ENCODE peak calls at places on chromosome X, in eight cellular contexts. L is colonic mucosa, R is AG10803, K is transverse colon, I is astrocyte of the cerebellum, U is lower lobe of right lung, Y is aorta, E is GM23338. Q is an unnamed sample.

GRCh38 chrX:110853610-110854009 is 58.0 kb upstream of the CHRDL1 start:
- DNase-seq in L (no peak), R (peak), K (no peak), I (peak), U (no peak), Y (no peak), E (peak), Q (no peak)

GRCh38 chrX:21843179-21843578 is 3.8 kb downstream of the MBTPS2 start:
- DNase-seq in L (no peak), R (no peak), K (no peak), I (no peak), U (no peak), Y (no peak), E (no peak), Q (no peak)

GRCh38 chrX:11355259-11355909 is 62.2 kb downstream of the AMELX start:
- DNase-seq in L (no peak), R (no peak), K (no peak), I (no peak), U (no peak), Y (no peak), E (no peak), Q (no peak)

GRCh38 chrX:155966876-155967275 is 30.6 kb upstream of the IL9R start:
- DNase-seq in L (no peak), R (no peak), K (peak), I (no peak), U (no peak), Y (no peak), E (peak), Q (no peak)

GRCh38 chrX:147848543-147849448 is 62.9 kb upstream of the FMR1 start:
- DNase-seq in L (no peak), R (no peak), K (no peak), I (no peak), U (no peak), Y (no peak), E (no peak), Q (no peak)

GRCh38 chrX:155643240-155643639 is 30.5 kb upstream of the TMLHE start:
- DNase-seq in L (no peak), R (no peak), K (no peak), I (no peak), U (no peak), Y (no peak), E (no peak), Q (no peak)

GRCh38 chrX:40152173-40152705 is 54.5 kb upstream of the BCOR start:
- DNase-seq in L (peak), R (no peak), K (peak), I (no peak), U (peak), Y (no peak), E (peak), Q (peak)

GRCh38 chrX:109782994-109783711 is 50.1 kb upstream of the ACSL4 start:
- DNase-seq in L (no peak), R (peak), K (no peak), I (no peak), U (no peak), Y (no peak), E (no peak), Q (no peak)

GRCh38 chrX:7286461-7286860 is 138.5 kb upstream of the PUDP start:
- DNase-seq in L (no peak), R (no peak), K (no peak), I (no peak), U (no peak), Y (no peak), E (no peak), Q (no peak)

GRCh38 chrX:73977542-73978169 is 326.3 kb upstream of the ZCCHC13 start:
- DNase-seq in L (no peak), R (no peak), K (no peak), I (no peak), U (no peak), Y (no peak), E (peak), Q (peak)

GRCh38 chrX:16718824-16719333 is 533 bp upstream of the SYAP1 start:
- DNase-seq in L (no peak), R (no peak), K (no peak), I (no peak), U (no peak), Y (no peak), E (no peak), Q (no peak)

GRCh38 chrX:50202539-50202938 is 1.7 kb upstream of the AKAP4 start:
- DNase-seq in L (no peak), R (no peak), K (no peak), I (no peak), U (no peak), Y (no peak), E (no peak), Q (no peak)

GRCh38 chrX:103253608-103254007 is 1.3 kb downstream of the TCEAL8 start:
- DNase-seq in L (no peak), R (peak), K (no peak), I (no peak), U (no peak), Y (no peak), E (no peak), Q (no peak)

GRCh38 chrX:110000854-110001701 is 1.8 kb upstream of the TMEM164 start:
- DNase-seq in L (no peak), R (no peak), K (no peak), I (no peak), U (no peak), Y (no peak), E (no peak), Q (no peak)

GRCh38 chrX:13357925-13358324 is 38.1 kb upstream of the ATXN3L start:
- DNase-seq in L (no peak), R (peak), K (no peak), I (no peak), U (no peak), Y (no peak), E (no peak), Q (no peak)

GRCh38 chrX:132041016-132041415 is 17.9 kb downstream of the STK26 start:
- DNase-seq in L (no peak), R (peak), K (no peak), I (no peak), U (no peak), Y (no peak), E (peak), Q (no peak)

GRCh38 chrX:44529315-44529714 is 13.3 kb downstream of the FUNDC1 start:
- DNase-seq in L (no peak), R (no peak), K (no peak), I (no peak), U (no peak), Y (no peak), E (no peak), Q (no peak)

GRCh38 chrX:22194207-22194606 is 78.5 kb upstream of the CBLL2 start:
- DNase-seq in L (no peak), R (no peak), K (no peak), I (no peak), U (no peak), Y (no peak), E (no peak), Q (no peak)

GRCh38 chrX:148269513-148269912 is 230.9 kb upstream of the AFF2 start:
- DNase-seq in L (no peak), R (no peak), K (no peak), I (no peak), U (no peak), Y (no peak), E (no peak), Q (no peak)

GRCh38 chrX:113741744-113742143 is 842.1 kb upstream of the HTR2C start:
- DNase-seq in L (no peak), R (peak), K (no peak), I (peak), U (no peak), Y (no peak), E (peak), Q (no peak)

GRCh38 chrX:21375795-21376069 is 1.5 kb downstream of the CNKSR2 start:
- DNase-seq in L (no peak), R (no peak), K (no peak), I (no peak), U (no peak), Y (no peak), E (peak), Q (no peak)

GRCh38 chrX:368811-369562 is 17.7 kb downstream of the PPP2R3B start:
- DNase-seq in L (no peak), R (peak), K (no peak), I (no peak), U (no peak), Y (no peak), E (peak), Q (no peak)

GRCh38 chrX:106952988-106953387 is 32.8 kb downstream of the CLDN2 start:
- DNase-seq in L (no peak), R (no peak), K (no peak), I (no peak), U (no peak), Y (no peak), E (no peak), Q (no peak)

GRCh38 chrX:136192839-136193414 is 45.6 kb downstream of the FHL1 start:
- DNase-seq in L (no peak), R (peak), K (no peak), I (no peak), U (no peak), Y (no peak), E (no peak), Q (no peak)

GRCh38 chrX:19964017-19964710 is 26.7 kb downstream of the BCLAF3 start:
- DNase-seq in L (no peak), R (no peak), K (no peak), I (no peak), U (no peak), Y (no peak), E (no peak), Q (peak)

GRCh38 chrX:80747832-80748231 is 61.8 kb downstream of the BRWD3 start:
- DNase-seq in L (no peak), R (no peak), K (no peak), I (no peak), U (no peak), Y (no peak), E (no peak), Q (no peak)

GRCh38 chrX:86149089-86149488 is 838 bp downstream of the DACH2 start:
- DNase-seq in L (no peak), R (no peak), K (no peak), I (no peak), U (no peak), Y (no peak), E (no peak), Q (no peak)

GRCh38 chrX:46840946-46841740 is 4.3 kb downstream of the RP2 start:
- DNase-seq in L (no peak), R (peak), K (no peak), I (no peak), U (no peak), Y (no peak), E (no peak), Q (no peak)

GRCh38 chrX:131393426-131393825 is 104.3 kb upstream of the IGSF1 start:
- DNase-seq in L (no peak), R (no peak), K (no peak), I (no peak), U (peak), Y (no peak), E (no peak), Q (no peak)

GRCh38 chrX:39653656-39654055 is 444.1 kb downstream of the BCOR start:
- DNase-seq in L (no peak), R (peak), K (no peak), I (no peak), U (no peak), Y (no peak), E (peak), Q (no peak)

GRCh38 chrX:1592863-1593201 is 1.4 kb downstream of the AKAP17A start:
- DNase-seq in L (no peak), R (no peak), K (no peak), I (no peak), U (no peak), Y (peak), E (no peak), Q (no peak)

GRCh38 chrX:2576793-2577192 is 76.0 kb upstream of the DHRSX start:
- DNase-seq in L (no peak), R (no peak), K (no peak), I (no peak), U (no peak), Y (no peak), E (no peak), Q (no peak)

GRCh38 chrX:72306851-72307645 is 1.3 kb upstream of the CITED1 start:
- DNase-seq in L (peak), R (peak), K (peak), I (peak), U (peak), Y (peak), E (peak), Q (peak)

GRCh38 chrX:101749436-101749835 is 89.8 kb upstream of the ARMCX2 start:
- DNase-seq in L (no peak), R (peak), K (no peak), I (no peak), U (no peak), Y (no peak), E (no peak), Q (no peak)

DNA sequence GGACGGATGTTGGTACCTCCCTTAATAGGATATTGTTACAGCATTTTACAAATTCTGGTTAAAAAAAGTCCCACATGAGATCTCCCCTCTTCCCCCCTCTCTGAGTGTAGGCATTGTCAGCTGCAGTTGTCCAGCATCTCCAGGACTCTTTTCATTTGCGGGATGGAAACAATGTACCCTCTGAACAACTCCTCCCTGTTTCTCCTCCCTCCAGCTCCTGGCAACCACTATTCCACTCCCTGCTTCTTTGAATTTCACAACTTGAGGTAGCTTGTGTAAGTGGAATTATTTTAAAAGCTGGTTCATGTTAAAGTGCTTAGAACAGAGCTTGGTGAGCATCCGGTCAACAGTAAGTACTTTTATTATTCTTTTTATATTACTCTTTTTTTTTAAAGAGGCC is 69.8 kb downstream of the TBL1X start:
- DNase-seq in L (no peak), R (peak), K (no peak), I (peak), U (no peak), Y (no peak), E (no peak), Q (no peak)
- H3K4me3 ChIP-seq in L (no peak), R (no peak), K (no peak), I (no peak), U (no peak), Y (no peak), E (no peak), Q (no peak)

GRCh38 chrX:53072418-53073114 is 9.6 kb upstream of the TSPYL2 start:
- DNase-seq in L (no peak), R (no peak), K (no peak), I (no peak), U (no peak), Y (no peak), E (no peak), Q (no peak)
- H3K4me3 ChIP-seq in L (no peak), R (no peak), K (peak), I (no peak), U (peak), Y (no peak), E (peak), Q (peak)

GRCh38 chrX:153925387-153925738 is 701 bp downstream of the ARHGAP4 start:
- DNase-seq in L (no peak), R (no peak), K (no peak), I (no peak), U (no peak), Y (no peak), E (no peak), Q (no peak)
- H3K4me3 ChIP-seq in L (peak), R (no peak), K (peak), I (no peak), U (peak), Y (no peak), E (peak), Q (peak)

GRCh38 chrX:45771560-45772340 is 571.1 kb upstream of the DIPK2B start:
- DNase-seq in L (peak), R (peak), K (peak), I (no peak), U (peak), Y (peak), E (no peak), Q (peak)
- H3K4me3 ChIP-seq in L (no peak), R (peak), K (peak), I (peak), U (peak), Y (no peak), E (no peak), Q (peak)

GRCh38 chrX:56766554-56767412 is 37.7 kb downstream of the NBDY start:
- DNase-seq in L (peak), R (peak), K (peak), I (no peak), U (no peak), Y (no peak), E (no peak), Q (no peak)
- H3K4me3 ChIP-seq in L (peak), R (no peak), K (peak), I (peak), U (no peak), Y (peak), E (no peak), Q (no peak)

GRCh38 chrX:100643943-100644587 is at the start of gene SRPX2:
- DNase-seq in L (no peak), R (peak), K (peak), I (peak), U (peak), Y (peak), E (no peak), Q (no peak)
- H3K4me3 ChIP-seq in L (no peak), R (peak), K (peak), I (peak), U (peak), Y (no peak), E (no peak), Q (no peak)

GRCh38 chrX:150365051-150365952 is 2.2 kb downstream of the MAMLD1 start:
- DNase-seq in L (peak), R (peak), K (peak), I (no peak), U (peak), Y (peak), E (peak), Q (no peak)

GRCh38 chrX:150365953-150366911 is 3.1 kb downstream of the MAMLD1 start:
- DNase-seq in L (peak), R (peak), K (peak), I (no peak), U (peak), Y (peak), E (peak), Q (no peak)

GRCh38 chrX:150364347-150365050 is 1.4 kb downstream of the MAMLD1 start:
- DNase-seq in L (peak), R (no peak), K (peak), I (no peak), U (peak), Y (peak), E (peak), Q (no peak)

GRCh38 chrX:150363561-150364346 is 637 bp downstream of the MAMLD1 start:
- DNase-seq in L (no peak), R (peak), K (peak), I (no peak), U (peak), Y (peak), E (peak), Q (no peak)

GRCh38 chrX:150366951-150367545 is 3.9 kb downstream of the MAMLD1 start:
- DNase-seq in L (no peak), R (peak), K (no peak), I (no peak), U (no peak), Y (no peak), E (no peak), Q (no peak)
- H3K4me3 ChIP-seq in L (no peak), R (peak), K (no peak), I (peak), U (peak), Y (peak), E (peak), Q (no peak)

GRCh38 chrX:130111220-130111934 is 1.1 kb upstream of the ELF4 start:
- DNase-seq in L (peak), R (peak), K (no peak), I (no peak), U (no peak), Y (no peak), E (peak), Q (no peak)
- H3K4me3 ChIP-seq in L (peak), R (peak), K (peak), I (peak), U (peak), Y (no peak), E (peak), Q (no peak)

Q was measured in CD8-positive, alpha-beta T cell.